ENCODE peak calls at places on chromosome 4, in nine cellular contexts. Z, K, P, Q, J, N, O, A and F are unnamed samples.

GRCh38 chr4:168304744-168305459 is 13.7 kb downstream of the DDX60 start:
- DNase-seq in Z (no peak), K (no peak), P (no peak), Q (peak), J (no peak), N (no peak), O (peak), A (no peak), F (peak)

GRCh38 chr4:167897116-167897515 is 195.2 kb upstream of the ANXA10 start:
- DNase-seq in Z (no peak), K (no peak), P (no peak), Q (peak), J (no peak), N (no peak), O (peak), A (no peak), F (peak)

GRCh38 chr4:76178296-76178695 is 30.1 kb upstream of the NUP54 start:
- DNase-seq in Z (no peak), K (no peak), P (no peak), Q (no peak), J (no peak), N (no peak), O (no peak), A (no peak), F (no peak)

GRCh38 chr4:105551968-105552746 is at the start of gene ARHGEF38:
- DNase-seq in Z (no peak), K (no peak), P (no peak), Q (peak), J (peak), N (no peak), O (peak), A (peak), F (peak)

GRCh38 chr4:102734116-102734515 is 26.7 kb downstream of the MANBA start:
- DNase-seq in Z (no peak), K (no peak), P (no peak), Q (no peak), J (no peak), N (no peak), O (no peak), A (no peak), F (no peak)

GRCh38 chr4:69124941-69125340 is 28.7 kb downstream of the UGT2B7 start:
- DNase-seq in Z (no peak), K (no peak), P (no peak), Q (no peak), J (no peak), N (no peak), O (no peak), A (no peak), F (peak)

GRCh38 chr4:68463796-68464195 is 16.5 kb downstream of the TMPRSS11E start:
- DNase-seq in Z (no peak), K (no peak), P (no peak), Q (no peak), J (no peak), N (no peak), O (peak), A (no peak), F (peak)

GRCh38 chr4:41744572-41745291 is 3.8 kb downstream of the PHOX2B start:
- DNase-seq in Z (no peak), K (no peak), P (no peak), Q (no peak), J (no peak), N (no peak), O (no peak), A (no peak), F (no peak)

GRCh38 chr4:8341691-8342090 is 72.1 kb downstream of the HTRA3 start:
- DNase-seq in Z (peak), K (no peak), P (no peak), Q (no peak), J (no peak), N (no peak), O (no peak), A (no peak), F (no peak)

GRCh38 chr4:181106410-181106809 is 1136.8 kb upstream of the TENM3 start:
- DNase-seq in Z (no peak), K (no peak), P (no peak), Q (no peak), J (no peak), N (no peak), O (no peak), A (no peak), F (no peak)

GRCh38 chr4:184166736-184167135 is 50.9 kb downstream of the ENPP6 start:
- DNase-seq in Z (no peak), K (no peak), P (no peak), Q (no peak), J (no peak), N (no peak), O (no peak), A (no peak), F (no peak)

GRCh38 chr4:7034262-7035081 is 8.7 kb upstream of the TADA2B start:
- DNase-seq in Z (peak), K (no peak), P (peak), Q (peak), J (no peak), N (peak), O (peak), A (no peak), F (peak)

GRCh38 chr4:101954975-101955678 is 164.6 kb downstream of the BANK1 start:
- DNase-seq in Z (no peak), K (no peak), P (no peak), Q (no peak), J (peak), N (no peak), O (no peak), A (no peak), F (no peak)

GRCh38 chr4:41541697-41542096 is 3.7 kb downstream of the LIMCH1 start:
- DNase-seq in Z (no peak), K (no peak), P (no peak), Q (peak), J (no peak), N (peak), O (peak), A (no peak), F (no peak)

GRCh38 chr4:169379688-169380087 is 108.9 kb upstream of the SH3RF1 start:
- DNase-seq in Z (no peak), K (no peak), P (no peak), Q (no peak), J (no peak), N (no peak), O (no peak), A (no peak), F (no peak)

GRCh38 chr4:147755567-147756295 is 23.8 kb downstream of the ARHGAP10 start:
- DNase-seq in Z (no peak), K (no peak), P (no peak), Q (peak), J (no peak), N (no peak), O (peak), A (no peak), F (no peak)

GRCh38 chr4:10587697-10588096 is 96.9 kb downstream of the CLNK start:
- DNase-seq in Z (no peak), K (no peak), P (no peak), Q (no peak), J (no peak), N (no peak), O (no peak), A (peak), F (no peak)

GRCh38 chr4:108877821-108878220 is 115.0 kb upstream of the ETNPPL start:
- DNase-seq in Z (no peak), K (no peak), P (no peak), Q (no peak), J (no peak), N (no peak), O (peak), A (no peak), F (peak)

GRCh38 chr4:183412836-183413561 is 31.4 kb upstream of the CDKN2AIP start:
- DNase-seq in Z (no peak), K (no peak), P (no peak), Q (no peak), J (no peak), N (no peak), O (no peak), A (no peak), F (no peak)

GRCh38 chr4:6727943-6728250 is 11.9 kb downstream of the BLOC1S4 start:
- DNase-seq in Z (no peak), K (no peak), P (no peak), Q (no peak), J (no peak), N (no peak), O (peak), A (no peak), F (no peak)

GRCh38 chr4:124938836-124939235 is 226.3 kb upstream of the ANKRD50 start:
- DNase-seq in Z (no peak), K (no peak), P (no peak), Q (no peak), J (no peak), N (no peak), O (no peak), A (no peak), F (no peak)

GRCh38 chr4:143743591-143743990 is 43.1 kb upstream of the FREM3 start:
- DNase-seq in Z (no peak), K (no peak), P (no peak), Q (no peak), J (no peak), N (no peak), O (no peak), A (no peak), F (no peak)

GRCh38 chr4:149176019-149176418 is 639.6 kb downstream of the IQCM start:
- DNase-seq in Z (no peak), K (no peak), P (no peak), Q (no peak), J (no peak), N (no peak), O (peak), A (peak), F (peak)

GRCh38 chr4:133711817-133712216 is 489.8 kb downstream of the PABPC4L start:
- DNase-seq in Z (no peak), K (no peak), P (no peak), Q (no peak), J (no peak), N (no peak), O (no peak), A (no peak), F (no peak)

GRCh38 chr4:33184684-33185083 is 2464.5 kb downstream of the PCDH7 start:
- DNase-seq in Z (no peak), K (no peak), P (no peak), Q (no peak), J (no peak), N (no peak), O (peak), A (no peak), F (no peak)

GRCh38 chr4:168711197-168712120 is 214.6 kb downstream of the PALLD start:
- DNase-seq in Z (no peak), K (no peak), P (no peak), Q (peak), J (no peak), N (peak), O (peak), A (no peak), F (peak)

GRCh38 chr4:89724716-89725115 is 112.2 kb downstream of the SNCA start:
- DNase-seq in Z (no peak), K (no peak), P (no peak), Q (peak), J (no peak), N (no peak), O (peak), A (no peak), F (peak)

GRCh38 chr4:151801547-151802516 is 41.0 kb upstream of the GATB start:
- DNase-seq in Z (no peak), K (peak), P (no peak), Q (peak), J (peak), N (no peak), O (peak), A (peak), F (peak)

GRCh38 chr4:6546681-6547447 is 28.1 kb upstream of the MAN2B2 start:
- DNase-seq in Z (no peak), K (peak), P (peak), Q (peak), J (peak), N (no peak), O (peak), A (peak), F (peak)

GRCh38 chr4:3293410-3294391 is 880 bp downstream of the RGS12 start:
- DNase-seq in Z (peak), K (no peak), P (no peak), Q (no peak), J (peak), N (peak), O (no peak), A (peak), F (no peak)

GRCh38 chr4:3177905-3178304 is 71.1 kb upstream of the MSANTD1 start:
- DNase-seq in Z (no peak), K (no peak), P (no peak), Q (no peak), J (no peak), N (no peak), O (no peak), A (no peak), F (no peak)

GRCh38 chr4:178611062-178611461 is 1168.8 kb upstream of the AGA start:
- DNase-seq in Z (no peak), K (no peak), P (no peak), Q (no peak), J (no peak), N (no peak), O (no peak), A (no peak), F (no peak)

GRCh38 chr4:15956179-15956850 is 6.7 kb downstream of the FGFBP2 start:
- DNase-seq in Z (peak), K (peak), P (peak), Q (peak), J (peak), N (peak), O (peak), A (peak), F (peak)

GRCh38 chr4:180557348-180557747 is 1685.9 kb upstream of the TENM3 start:
- DNase-seq in Z (no peak), K (no peak), P (no peak), Q (no peak), J (no peak), N (no peak), O (no peak), A (no peak), F (no peak)